ENCODE peak calls at places on chromosome 18, in nine cellular contexts. R is transverse colon, L is prostate gland, N is OCI-LY7, P is stomach, J is fibroblast of lung, Z is AG04450, S is GM20000, A is HFF-Myc. G is an unnamed sample.
A peak's percentile ranks its signal among the peaks of the same experiment; 100 is the strongest.

GRCh38 chr18:44725300-44726096 is 44.8 kb downstream of the SETBP1 start:
- DNase-seq in R (peak; percentile 56), L (no peak), N (peak; percentile 19), P (no peak), J (peak; percentile 61), Z (no peak), S (peak; percentile 56), A (no peak), G (peak; percentile 68)

GRCh38 chr18:49778826-49779465 is 34.4 kb downstream of the ACAA2 start:
- DNase-seq in R (no peak), L (no peak), N (peak; percentile 8), P (no peak), J (no peak), Z (no peak), S (no peak), A (no peak), G (peak; percentile 67)

GRCh38 chr18:53375641-53376040 is 848.8 kb downstream of the MBD2 start:
- DNase-seq in R (peak; percentile 7), L (no peak), N (no peak), P (peak; percentile 55), J (no peak), Z (no peak), S (no peak), A (no peak), G (peak; percentile 7)

GRCh38 chr18:61025596-61025995 is 307.6 kb upstream of the CDH20 start:
- DNase-seq in R (no peak), L (no peak), N (no peak), P (no peak), J (no peak), Z (no peak), S (no peak), A (no peak), G (no peak)

GRCh38 chr18:3129053-3129864 is 90.5 kb downstream of the MYOM1 start:
- DNase-seq in R (peak; percentile 88), L (peak; percentile 64), N (peak; percentile 90), P (peak; percentile 82), J (peak; percentile 84), Z (peak; percentile 63), S (peak; percentile 79), A (peak; percentile 76), G (peak; percentile 84)

GRCh38 chr18:13313006-13313661 is 94.6 kb downstream of the LDLRAD4 start:
- DNase-seq in R (no peak), L (no peak), N (no peak), P (peak; percentile 58), J (no peak), Z (no peak), S (no peak), A (no peak), G (no peak)

GRCh38 chr18:28062446-28062845 is 114.5 kb downstream of the CDH2 start:
- DNase-seq in R (no peak), L (no peak), N (no peak), P (no peak), J (peak; percentile 53), Z (no peak), S (no peak), A (no peak), G (peak; percentile 13)

GRCh38 chr18:8685141-8685913 is 20.0 kb upstream of the MTCL1 start:
- DNase-seq in R (no peak), L (peak; percentile 76), N (no peak), P (no peak), J (no peak), Z (no peak), S (no peak), A (no peak), G (peak; percentile 85)

GRCh38 chr18:53698907-53699306 is 525.6 kb downstream of the MBD2 start:
- DNase-seq in R (peak; percentile 36), L (no peak), N (peak; percentile 0), P (peak; percentile 52), J (no peak), Z (no peak), S (peak; percentile 23), A (no peak), G (peak; percentile 63)

GRCh38 chr18:55272510-55273243 is 313.4 kb upstream of the CCDC68 start:
- DNase-seq in R (no peak), L (no peak), N (no peak), P (no peak), J (peak; percentile 85), Z (peak; percentile 60), S (no peak), A (no peak), G (no peak)

GRCh38 chr18:5543854-5544389 is at the start of gene EPB41L3:
- DNase-seq in R (peak; percentile 26), L (no peak), N (no peak), P (no peak), J (peak; percentile 31), Z (no peak), S (no peak), A (no peak), G (no peak)

GRCh38 chr18:75874401-75875093 is 447.0 kb upstream of the SMIM21 start:
- DNase-seq in R (no peak), L (no peak), N (no peak), P (no peak), J (peak; percentile 6), Z (no peak), S (no peak), A (no peak), G (no peak)

GRCh38 chr18:64191069-64191468 is 42.2 kb upstream of the LINC00305 start:
- DNase-seq in R (no peak), L (no peak), N (no peak), P (no peak), J (no peak), Z (no peak), S (no peak), A (no peak), G (no peak)

GRCh38 chr18:75226301-75226955 is 15.8 kb downstream of the TSHZ1 start:
- DNase-seq in R (no peak), L (no peak), N (no peak), P (no peak), J (peak; percentile 59), Z (no peak), S (no peak), A (no peak), G (no peak)

GRCh38 chr18:28124239-28125029 is 52.5 kb downstream of the CDH2 start:
- DNase-seq in R (no peak), L (no peak), N (no peak), P (no peak), J (no peak), Z (no peak), S (no peak), A (no peak), G (no peak)

GRCh38 chr18:76670564-76671288 is 151.6 kb upstream of the ZNF236 start:
- DNase-seq in R (no peak), L (no peak), N (no peak), P (no peak), J (no peak), Z (no peak), S (no peak), A (no peak), G (no peak)

GRCh38 chr18:23824235-23824634 is 135.0 kb downstream of the LAMA3 start:
- DNase-seq in R (no peak), L (no peak), N (peak; percentile 17), P (no peak), J (no peak), Z (no peak), S (no peak), A (no peak), G (no peak)
- TF ChIP-seq CTCF in R (no peak), L (no peak), N (peak; percentile 62), P (no peak), J (no peak), Z (no peak), S (no peak), A (no peak), G (no peak)

DNA sequence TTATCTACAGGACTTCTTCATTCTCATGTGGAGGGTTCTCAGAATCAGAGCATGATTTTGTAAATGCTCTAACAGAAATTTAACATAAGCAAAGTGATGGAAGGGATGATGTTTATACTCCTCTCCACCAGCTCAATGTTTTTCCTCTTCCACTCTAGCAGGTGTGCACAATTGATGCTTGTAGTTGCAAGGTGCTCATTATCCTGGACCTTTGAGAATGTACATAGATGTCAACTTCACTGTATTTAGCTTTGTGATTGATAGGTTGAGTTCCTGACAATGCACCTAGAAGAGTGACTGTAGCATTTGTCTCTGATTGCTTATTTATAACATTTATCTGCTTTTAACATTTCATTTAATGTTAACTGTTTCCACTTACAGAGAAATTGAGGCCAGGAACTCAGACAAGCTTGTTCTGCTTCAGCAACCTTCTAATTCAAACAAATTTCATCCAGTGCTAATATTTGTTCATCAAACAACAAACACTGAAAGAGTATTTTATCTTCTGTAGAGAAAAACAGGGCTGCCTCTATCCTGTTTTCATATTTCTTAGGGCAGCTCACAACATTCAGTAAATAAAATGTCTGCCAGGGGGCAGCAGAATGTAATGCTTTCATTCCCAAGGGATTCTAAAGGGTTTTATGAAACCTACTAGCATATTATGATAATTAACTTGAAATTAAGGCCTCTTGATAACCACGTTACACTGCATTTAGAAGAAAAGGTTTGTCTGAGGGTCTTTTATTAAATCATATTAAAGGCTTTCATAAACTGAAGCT is 127.9 kb upstream of the NOL4 start:
- DNase-seq in R (no peak), L (no peak), N (no peak), P (no peak), J (peak; percentile 28), Z (no peak), S (no peak), A (no peak), G (peak; percentile 4)
- TF ChIP-seq CTCF in R (peak; percentile 16), L (no peak), N (no peak), P (no peak), J (no peak), Z (peak; percentile 21), S (no peak), A (no peak), G (no peak)

DNA sequence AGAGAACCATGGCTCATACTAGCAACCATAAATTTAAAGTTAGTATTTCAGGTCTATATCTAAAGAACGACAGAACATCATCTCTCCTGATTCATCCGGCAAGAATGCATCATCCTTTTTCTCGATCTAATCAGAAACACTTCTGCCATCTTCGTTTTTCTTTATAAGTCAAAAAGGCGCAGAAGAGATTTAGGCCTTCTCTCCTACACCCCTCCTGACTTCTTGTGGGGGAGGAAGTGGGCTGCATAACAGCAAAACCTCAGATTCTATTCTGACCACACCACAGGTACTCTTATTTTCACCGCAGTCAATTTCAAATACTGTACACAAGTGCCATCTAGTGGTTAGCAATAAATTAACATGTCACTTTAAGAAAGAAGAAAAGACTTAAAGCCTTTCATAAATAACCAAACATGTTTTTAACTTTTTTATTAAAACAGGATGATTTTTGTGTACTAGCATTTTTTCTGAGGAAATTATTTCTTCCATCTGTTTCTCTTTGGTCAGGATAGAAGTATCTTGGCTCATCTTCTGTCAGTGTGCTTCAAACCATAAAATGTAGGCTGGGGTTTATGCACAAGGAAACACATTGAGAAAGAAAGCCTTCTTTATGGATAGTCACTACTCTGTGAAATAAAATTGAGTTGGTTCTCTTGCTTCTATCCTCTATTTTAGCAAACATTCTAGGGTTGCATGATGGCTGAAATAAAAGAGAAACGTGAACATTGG is 48.3 kb upstream of the PIK3C3 start:
- DNase-seq in R (no peak), L (no peak), N (peak; percentile 15), P (no peak), J (peak; percentile 67), Z (peak; percentile 39), S (peak; percentile 49), A (peak; percentile 25), G (peak; percentile 49)
- TF ChIP-seq CTCF in R (peak; percentile 58), L (peak; percentile 42), N (peak; percentile 76), P (peak; percentile 30), J (peak; percentile 44), Z (peak; percentile 60), S (peak; percentile 0), A (peak; percentile 39), G (peak; percentile 73)

DNA sequence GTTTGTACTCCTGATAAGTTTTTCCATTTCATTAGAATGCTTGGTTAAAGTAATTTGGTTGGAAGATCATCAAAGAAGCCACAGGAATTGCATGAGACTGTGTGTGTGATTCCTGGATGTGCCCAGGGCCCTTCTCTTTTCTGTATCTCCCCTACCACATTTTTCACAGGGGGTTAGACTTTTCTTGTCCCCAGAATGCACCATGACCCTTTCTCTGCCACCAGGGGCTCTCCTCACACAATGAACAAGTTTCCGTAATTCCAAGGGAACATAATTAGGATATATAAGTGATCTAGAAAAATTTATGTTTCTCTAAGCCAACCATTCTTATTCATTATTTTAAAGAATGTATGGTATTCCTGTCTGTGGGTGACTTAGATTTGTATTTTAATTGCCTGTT is 291.8 kb downstream of the NEDD4L start:
- DNase-seq in R (no peak), L (no peak), N (no peak), P (no peak), J (no peak), Z (no peak), S (no peak), A (no peak), G (no peak)
- TF ChIP-seq CTCF in R (no peak), L (no peak), N (no peak), P (no peak), J (peak; percentile 5), Z (peak; percentile 41), S (no peak), A (peak; percentile 23), G (no peak)

G was measured in MCF 10A.